ENCODE peak calls at places on chromosome 4, in nine cellular contexts. V, B, Y, F, C, T, U, S and N are unnamed samples.

GRCh38 chr4:118226611-118227010 is 126.2 kb downstream of the PRSS12 start:
- DNase-seq in V (no peak), B (no peak), Y (no peak), F (no peak), C (no peak), T (no peak), U (no peak), S (no peak), N (no peak)

GRCh38 chr4:181536196-181536746 is 706.9 kb upstream of the TENM3 start:
- DNase-seq in V (no peak), B (no peak), Y (no peak), F (no peak), C (no peak), T (no peak), U (no peak), S (no peak), N (no peak)

GRCh38 chr4:189740873-189741272 is 199.8 kb upstream of the FRG1 start:
- DNase-seq in V (no peak), B (no peak), Y (no peak), F (no peak), C (no peak), T (no peak), U (no peak), S (no peak), N (no peak)

GRCh38 chr4:73701116-73701515 is 39.3 kb upstream of the CXCL8 start:
- DNase-seq in V (no peak), B (no peak), Y (no peak), F (no peak), C (no peak), T (no peak), U (no peak), S (no peak), N (no peak)

GRCh38 chr4:159042097-159042605 is 60.7 kb upstream of the RAPGEF2 start:
- DNase-seq in V (peak), B (no peak), Y (no peak), F (no peak), C (peak), T (no peak), U (no peak), S (no peak), N (no peak)

GRCh38 chr4:67052981-67053380 is 492.3 kb downstream of the CENPC start:
- DNase-seq in V (no peak), B (no peak), Y (no peak), F (no peak), C (no peak), T (no peak), U (no peak), S (no peak), N (no peak)

GRCh38 chr4:5750052-5750950 is 39.3 kb downstream of the EVC start:
- DNase-seq in V (no peak), B (no peak), Y (no peak), F (no peak), C (no peak), T (no peak), U (no peak), S (no peak), N (no peak)

GRCh38 chr4:153222162-153222789 is 18.0 kb downstream of the TRIM2 start:
- DNase-seq in V (no peak), B (peak), Y (no peak), F (peak), C (peak), T (no peak), U (no peak), S (peak), N (no peak)

GRCh38 chr4:47213971-47214370 is 182.6 kb downstream of the GABRB1 start:
- DNase-seq in V (no peak), B (no peak), Y (no peak), F (no peak), C (no peak), T (no peak), U (peak), S (no peak), N (no peak)

GRCh38 chr4:166498541-166498940 is 625.5 kb downstream of the TLL1 start:
- DNase-seq in V (no peak), B (no peak), Y (no peak), F (no peak), C (no peak), T (no peak), U (peak), S (no peak), N (no peak)

GRCh38 chr4:92387459-92388069 is 83.8 kb downstream of the GRID2 start:
- DNase-seq in V (no peak), B (no peak), Y (no peak), F (peak), C (peak), T (peak), U (peak), S (no peak), N (no peak)

GRCh38 chr4:151031831-151032605 is 16.9 kb upstream of the LRBA start:
- DNase-seq in V (no peak), B (no peak), Y (no peak), F (peak), C (peak), T (no peak), U (no peak), S (no peak), N (no peak)

GRCh38 chr4:48620861-48621260 is 130.8 kb downstream of the ZAR1 start:
- DNase-seq in V (no peak), B (no peak), Y (no peak), F (no peak), C (no peak), T (no peak), U (no peak), S (no peak), N (no peak)

GRCh38 chr4:58679051-58679450 is 1568.9 kb upstream of the IGFBP7 start:
- DNase-seq in V (no peak), B (no peak), Y (no peak), F (no peak), C (no peak), T (no peak), U (no peak), S (no peak), N (no peak)

GRCh38 chr4:89254847-89255246 is 52.8 kb downstream of the GPRIN3 start:
- DNase-seq in V (no peak), B (no peak), Y (no peak), F (peak), C (peak), T (peak), U (no peak), S (peak), N (no peak)

GRCh38 chr4:110484767-110485166 is 8.8 kb downstream of the ENPEP start:
- DNase-seq in V (no peak), B (no peak), Y (no peak), F (no peak), C (no peak), T (no peak), U (peak), S (no peak), N (no peak)

GRCh38 chr4:973431-974397 is at the start of gene DGKQ:
- DNase-seq in V (peak), B (peak), Y (peak), F (peak), C (peak), T (peak), U (peak), S (peak), N (no peak)

GRCh38 chr4:182126567-182126966 is 116.6 kb upstream of the TENM3 start:
- DNase-seq in V (no peak), B (no peak), Y (no peak), F (no peak), C (no peak), T (no peak), U (no peak), S (no peak), N (no peak)

GRCh38 chr4:78665216-78665615 is 110.9 kb upstream of the BMP2K start:
- DNase-seq in V (no peak), B (no peak), Y (no peak), F (no peak), C (no peak), T (no peak), U (no peak), S (no peak), N (no peak)

GRCh38 chr4:159283697-159284492 is 181.0 kb downstream of the RAPGEF2 start:
- DNase-seq in V (no peak), B (no peak), Y (no peak), F (peak), C (no peak), T (no peak), U (peak), S (no peak), N (no peak)

GRCh38 chr4:10417720-10418119 is 39.5 kb downstream of the ZNF518B start:
- DNase-seq in V (no peak), B (no peak), Y (no peak), F (no peak), C (no peak), T (no peak), U (peak), S (no peak), N (no peak)

GRCh38 chr4:6262847-6263487 is 6.7 kb upstream of the WFS1 start:
- DNase-seq in V (no peak), B (no peak), Y (peak), F (no peak), C (no peak), T (no peak), U (no peak), S (no peak), N (peak)

GRCh38 chr4:12500409-12500808 is 983.7 kb downstream of the RAB28 start:
- DNase-seq in V (no peak), B (no peak), Y (no peak), F (no peak), C (no peak), T (no peak), U (no peak), S (no peak), N (no peak)

GRCh38 chr4:80711956-80712355 is 318.6 kb upstream of the BMP3 start:
- DNase-seq in V (no peak), B (no peak), Y (no peak), F (no peak), C (no peak), T (no peak), U (no peak), S (no peak), N (no peak)

GRCh38 chr4:140291259-140291658 is 82.2 kb upstream of the SCOC start:
- DNase-seq in V (no peak), B (no peak), Y (no peak), F (no peak), C (no peak), T (no peak), U (no peak), S (no peak), N (no peak)

GRCh38 chr4:100311181-100311580 is 120.9 kb upstream of the DDIT4L start:
- DNase-seq in V (no peak), B (no peak), Y (no peak), F (peak), C (no peak), T (no peak), U (no peak), S (peak), N (no peak)

GRCh38 chr4:180665994-180666818 is 1577.0 kb upstream of the TENM3 start:
- DNase-seq in V (no peak), B (no peak), Y (no peak), F (peak), C (peak), T (peak), U (peak), S (peak), N (no peak)

GRCh38 chr4:173857828-173858227 is 327.8 kb upstream of the HAND2 start:
- DNase-seq in V (no peak), B (no peak), Y (no peak), F (no peak), C (no peak), T (no peak), U (no peak), S (no peak), N (no peak)

GRCh38 chr4:13294961-13295605 is 189.1 kb downstream of the RAB28 start:
- DNase-seq in V (no peak), B (no peak), Y (no peak), F (no peak), C (no peak), T (no peak), U (no peak), S (no peak), N (no peak)

GRCh38 chr4:167232805-167233522 is 1.3 kb downstream of the SPOCK3 start:
- DNase-seq in V (no peak), B (no peak), Y (no peak), F (peak), C (no peak), T (no peak), U (no peak), S (peak), N (no peak)

GRCh38 chr4:102411416-102411815 is 66.1 kb upstream of the SLC39A8 start:
- DNase-seq in V (no peak), B (no peak), Y (no peak), F (no peak), C (no peak), T (no peak), U (no peak), S (no peak), N (no peak)

DNA sequence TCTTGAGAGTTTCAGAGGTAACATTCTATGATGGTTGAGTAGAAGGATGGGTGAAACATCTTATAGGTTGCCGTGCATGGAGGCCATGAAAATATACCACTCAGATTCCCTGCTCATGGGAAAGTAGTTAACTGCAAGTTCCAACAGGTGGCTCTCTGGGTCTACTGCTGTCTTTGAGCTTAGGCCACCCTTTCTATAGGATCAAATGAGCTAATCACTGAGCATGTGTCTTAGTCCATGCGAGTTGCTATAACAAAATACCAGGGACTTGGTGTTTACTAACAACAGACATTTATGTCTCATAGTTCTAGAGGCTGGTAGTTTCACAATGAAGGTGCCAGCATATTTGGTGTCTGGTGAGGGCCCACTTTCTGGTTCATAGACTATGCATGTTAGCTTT is 144.8 kb upstream of the UNC5C start:
- DNase-seq in V (no peak), B (no peak), Y (no peak), F (peak), C (no peak), T (peak), U (no peak), S (peak), N (no peak)
- TF ChIP-seq CTCF in V (no peak), B (no peak), Y (no peak), F (peak), C (peak), T (peak), U (peak), S (peak), N (peak)

GRCh38 chr4:127352220-127352619 is 280.5 kb upstream of the INTU start:
- DNase-seq in V (no peak), B (no peak), Y (no peak), F (peak), C (no peak), T (no peak), U (no peak), S (peak), N (no peak)
- TF ChIP-seq CTCF in V (no peak), B (no peak), Y (no peak), F (peak), C (no peak), T (no peak), U (no peak), S (peak), N (peak)

GRCh38 chr4:22235798-22236197 is 280.1 kb downstream of the ADGRA3 start:
- DNase-seq in V (no peak), B (no peak), Y (no peak), F (no peak), C (no peak), T (no peak), U (no peak), S (no peak), N (no peak)

GRCh38 chr4:22238742-22239141 is 277.1 kb downstream of the ADGRA3 start:
- DNase-seq in V (no peak), B (no peak), Y (no peak), F (peak), C (peak), T (no peak), U (no peak), S (peak), N (no peak)

GRCh38 chr4:22237846-22238513 is 277.9 kb downstream of the ADGRA3 start:
- DNase-seq in V (no peak), B (peak), Y (no peak), F (peak), C (no peak), T (no peak), U (no peak), S (no peak), N (no peak)

GRCh38 chr4:22240814-22241213 is 275.1 kb downstream of the ADGRA3 start:
- DNase-seq in V (no peak), B (no peak), Y (no peak), F (no peak), C (no peak), T (no peak), U (no peak), S (no peak), N (no peak)

GRCh38 chr4:22237155-22237751 is 278.6 kb downstream of the ADGRA3 start:
- DNase-seq in V (no peak), B (peak), Y (peak), F (peak), C (peak), T (no peak), U (no peak), S (peak), N (no peak)
- TF ChIP-seq CTCF in V (no peak), B (peak), Y (peak), F (peak), C (peak), T (peak), U (peak), S (peak), N (peak)

DNA sequence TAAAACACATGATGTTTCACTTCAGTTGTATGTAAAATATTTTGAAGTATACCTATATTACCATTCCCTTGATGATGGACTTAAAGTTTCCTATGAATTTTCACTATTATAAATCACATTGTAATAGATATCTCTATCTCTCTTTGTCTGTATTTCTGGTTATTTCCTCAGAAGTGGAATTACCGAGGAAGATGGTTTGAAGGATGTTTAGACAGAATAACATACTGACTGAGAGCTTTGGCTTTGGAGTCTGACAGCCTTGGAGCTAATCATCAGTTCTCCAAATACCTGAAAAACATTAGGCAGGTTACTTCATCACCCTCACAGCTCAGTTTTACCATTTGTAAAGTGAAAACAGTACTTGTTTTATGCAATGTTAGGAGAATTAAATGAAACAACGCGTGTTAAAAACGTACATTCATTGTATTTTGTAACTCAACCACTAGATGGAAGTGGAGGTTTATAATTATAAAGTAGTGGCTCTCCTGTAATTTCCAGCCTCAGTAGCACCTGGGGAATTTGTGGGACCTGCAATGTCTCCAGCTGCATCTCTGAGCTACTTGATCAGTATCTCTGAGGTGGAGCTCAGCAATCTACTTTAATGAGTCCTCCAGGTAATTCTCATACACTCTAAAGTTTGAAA is 14.3 kb downstream of the JCHAIN start:
- DNase-seq in V (no peak), B (no peak), Y (no peak), F (peak), C (peak), T (peak), U (no peak), S (peak), N (no peak)
- TF ChIP-seq CTCF in V (no peak), B (no peak), Y (peak), F (peak), C (peak), T (peak), U (peak), S (peak), N (peak)

GRCh38 chr4:54677853-54678650 is 20.3 kb downstream of the KIT start:
- DNase-seq in V (no peak), B (no peak), Y (no peak), F (no peak), C (no peak), T (no peak), U (no peak), S (no peak), N (no peak)

GRCh38 chr4:54676062-54676461 is 18.3 kb downstream of the KIT start:
- DNase-seq in V (no peak), B (no peak), Y (no peak), F (peak), C (no peak), T (no peak), U (no peak), S (no peak), N (no peak)

GRCh38 chr4:54678826-54679225 is 21.1 kb downstream of the KIT start:
- DNase-seq in V (no peak), B (no peak), Y (no peak), F (peak), C (no peak), T (no peak), U (no peak), S (no peak), N (no peak)

GRCh38 chr4:54677416-54677815 is 19.7 kb downstream of the KIT start:
- DNase-seq in V (no peak), B (no peak), Y (no peak), F (peak), C (no peak), T (no peak), U (no peak), S (no peak), N (no peak)
- TF ChIP-seq CTCF in V (no peak), B (no peak), Y (no peak), F (peak), C (no peak), T (no peak), U (no peak), S (peak), N (peak)

DNA sequence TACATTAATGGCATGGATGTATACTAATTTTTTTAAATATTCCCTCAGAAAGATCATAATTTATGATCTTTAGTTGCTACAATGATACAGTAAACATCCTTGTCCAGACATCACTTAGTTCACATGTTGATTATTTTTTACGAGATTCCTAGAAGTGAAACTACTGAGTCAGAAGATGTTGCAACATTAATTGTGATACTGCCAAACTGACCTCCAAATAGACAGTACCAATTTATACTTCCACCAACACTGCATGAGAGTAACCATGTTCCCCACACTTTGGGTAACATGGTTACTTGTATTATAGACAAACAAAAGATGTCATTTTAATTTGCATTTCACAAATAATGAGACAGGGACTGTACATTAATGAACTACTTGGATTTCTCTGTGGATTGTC is 19.6 kb downstream of the RCHY1 start:
- DNase-seq in V (no peak), B (no peak), Y (no peak), F (no peak), C (no peak), T (no peak), U (peak), S (no peak), N (no peak)
- TF ChIP-seq CTCF in V (no peak), B (no peak), Y (no peak), F (no peak), C (no peak), T (no peak), U (no peak), S (no peak), N (no peak)

DNA sequence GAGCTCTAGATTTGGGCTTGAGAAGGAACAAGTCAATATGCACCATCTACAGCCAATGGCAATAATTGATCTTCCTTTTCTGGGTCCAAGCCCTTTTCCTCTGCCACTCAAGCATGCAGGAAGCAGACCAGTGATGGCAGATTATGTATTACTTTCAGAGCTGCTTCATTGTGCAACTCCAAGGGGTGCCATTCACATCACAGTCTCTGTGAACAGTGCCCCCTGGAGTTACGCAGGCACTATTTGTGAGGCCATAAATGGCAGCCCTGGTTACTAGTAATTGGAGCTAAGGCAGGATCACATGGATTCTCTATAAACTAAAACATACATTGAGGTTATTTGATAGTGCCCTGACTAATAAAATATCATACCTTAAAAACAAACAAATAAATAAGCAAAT is 313.4 kb upstream of the SLC7A11 start:
- DNase-seq in V (no peak), B (no peak), Y (no peak), F (peak), C (no peak), T (peak), U (no peak), S (peak), N (no peak)
- TF ChIP-seq CTCF in V (no peak), B (no peak), Y (no peak), F (peak), C (peak), T (peak), U (peak), S (peak), N (peak)